ENCODE peak calls at places on chromosomes 12 and 14, in seven cellular contexts. I is tibial nerve; L is heart right ventricle; C is GM23338; V is OCI-LY7; O is CD8-positive, alpha-beta T cell; E is hepatocyte. Q is an unnamed sample.
A peak's percentile ranks its signal among the peaks of the same experiment; 100 is the strongest.

GRCh38 chr12:49933793-49934192 is 16.7 kb upstream of the AQP2 start:
- DNase-seq in E (no peak), C (no peak), V (no peak), L (no peak), O (no peak), I (no peak), Q (no peak)

GRCh38 chr12:46358325-46358700 is 14.3 kb downstream of the SLC38A2 start:
- DNase-seq in V (no peak), C (no peak), E (no peak), L (no peak), O (no peak), I (no peak), Q (no peak)

GRCh38 chr12:132593521-132593920 is 16.9 kb downstream of the LRCOL1 start:
- DNase-seq in L (no peak), O (no peak), E (no peak), V (no peak), I (no peak), C (no peak), Q (no peak)

GRCh38 chr12:51401020-51401419 is 9.8 kb upstream of the GALNT6 start:
- DNase-seq in E (no peak), C (no peak), L (no peak), O (no peak), V (no peak), I (no peak), Q (no peak)

GRCh38 chr12:28253175-28253641 is 63.0 kb downstream of the CCDC91 start:
- DNase-seq in I (no peak), C (no peak), V (no peak), L (no peak), O (no peak), E (no peak), Q (no peak)

GRCh38 chr12:57815177-57816000 is 3.1 kb downstream of the AVIL start:
- DNase-seq in I (no peak), O (no peak), V (no peak), C (peak; percentile 90), E (no peak), L (no peak), Q (no peak)

GRCh38 chr12:5391638-5392037 is 40.3 kb upstream of the NTF3 start:
- DNase-seq in V (no peak), L (no peak), E (peak; percentile 44), I (no peak), O (no peak), C (no peak), Q (no peak)

GRCh38 chr14:22560638-22561365 is 28.2 kb downstream of the DAD1 start:
- DNase-seq in I (no peak), V (no peak), O (no peak), C (no peak), E (peak; percentile 77), L (no peak), Q (no peak)

GRCh38 chr14:89041245-89041585 is 216.8 kb downstream of the TTC8 start:
- DNase-seq in E (peak; percentile 78), L (no peak), O (no peak), C (no peak), V (no peak), I (no peak), Q (peak; percentile 24)

GRCh38 chr12:106629797-106630669 is 47.2 kb downstream of the RFX4 start:
- DNase-seq in I (no peak), V (no peak), L (no peak), C (no peak), O (no peak), E (no peak), Q (no peak)

GRCh38 chr14:104665092-104665662 is 24.2 kb upstream of the INF2 start:
- DNase-seq in E (no peak), O (no peak), C (no peak), L (no peak), V (no peak), I (no peak), Q (no peak)

GRCh38 chr12:57093412-57094193 is 4.7 kb downstream of the NAB2 start:
- DNase-seq in E (peak; percentile 77), O (peak; percentile 75), I (peak; percentile 72), V (peak; percentile 55), L (peak; percentile 86), C (peak; percentile 81), Q (peak; percentile 94)

GRCh38 chr12:116161588-116161987 is 115.9 kb downstream of the MED13L start:
- DNase-seq in O (no peak), E (no peak), V (no peak), I (no peak), C (no peak), L (no peak), Q (no peak)

GRCh38 chr14:32933943-32934890 is 4.5 kb upstream of the NPAS3 start:
- DNase-seq in I (no peak), C (peak; percentile 53), L (no peak), E (peak; percentile 45), O (no peak), V (no peak), Q (no peak)

GRCh38 chr12:127911289-127911688 is 355.7 kb upstream of the TMEM132C start:
- DNase-seq in L (no peak), O (no peak), E (no peak), I (no peak), C (no peak), V (no peak), Q (no peak)

GRCh38 chr12:713281-713875 is 39.0 kb upstream of the WNK1 start:
- DNase-seq in E (no peak), O (no peak), C (peak; percentile 30), I (no peak), L (no peak), V (no peak), Q (no peak)

GRCh38 chr12:88726806-88727722 is 146.8 kb upstream of the KITLG start:
- DNase-seq in C (no peak), O (no peak), E (no peak), I (no peak), L (no peak), V (no peak), Q (no peak)

GRCh38 chr14:91879196-91879595 is 11.9 kb upstream of the TC2N start:
- DNase-seq in I (no peak), O (no peak), C (no peak), E (no peak), L (no peak), V (no peak), Q (no peak)

GRCh38 chr12:3741882-3742672 is 10.8 kb downstream of the CRACR2A start:
- DNase-seq in L (no peak), C (no peak), V (no peak), O (no peak), E (no peak), I (no peak), Q (no peak)

GRCh38 chr14:95361373-95362179 is 41.9 kb upstream of the CLMN start:
- DNase-seq in L (peak; percentile 34), C (peak; percentile 94), E (peak; percentile 52), V (peak; percentile 55), I (no peak), O (peak; percentile 15), Q (no peak)

GRCh38 chr12:47805417-47805816 is 14.3 kb downstream of the HDAC7 start:
- DNase-seq in E (no peak), C (no peak), V (no peak), I (no peak), O (no peak), L (no peak), Q (peak; percentile 79)

GRCh38 chr12:103273645-103274044 is 222.1 kb downstream of the C12orf42 start:
- DNase-seq in L (no peak), E (peak; percentile 55), O (no peak), C (no peak), V (no peak), I (no peak), Q (no peak)

GRCh38 chr14:51744372-51745150 is 92.9 kb downstream of the FRMD6 start:
- DNase-seq in E (no peak), C (no peak), V (no peak), O (no peak), L (no peak), I (no peak), Q (no peak)

GRCh38 chr14:36055681-36056225 is 120.8 kb downstream of the PTCSC3 start:
- DNase-seq in V (no peak), L (no peak), O (no peak), E (no peak), I (no peak), C (no peak), Q (no peak)

GRCh38 chr12:130463259-130463658 is 125.6 kb downstream of the PIWIL1 start:
- DNase-seq in I (no peak), L (no peak), V (no peak), O (no peak), E (no peak), C (no peak), Q (no peak)

GRCh38 chr12:120356567-120357030 is 12.4 kb downstream of the MSI1 start:
- DNase-seq in I (peak; percentile 28), L (peak; percentile 75), C (peak; percentile 78), E (peak; percentile 90), O (peak; percentile 75), V (peak; percentile 62), Q (peak; percentile 76)
- H3K4me3 ChIP-seq in I (no peak overlapping the region), L (no peak overlapping the region), C (no peak overlapping the region), E (no peak overlapping the region), O (no peak overlapping the region), V (no peak overlapping the region), Q (no peak overlapping the region)

GRCh38 chr12:108911915-108912314 is 32.0 kb downstream of the DAO start:
- DNase-seq in V (no peak), I (no peak), O (no peak), C (no peak), L (no peak), E (peak; percentile 38), Q (no peak)
- H3K27ac ChIP-seq in V (no peak overlapping the region), I (no peak overlapping the region), O (no peak overlapping the region), C (no peak overlapping the region), L (no peak overlapping the region), E (no peak overlapping the region), Q (no peak overlapping the region)

DNA sequence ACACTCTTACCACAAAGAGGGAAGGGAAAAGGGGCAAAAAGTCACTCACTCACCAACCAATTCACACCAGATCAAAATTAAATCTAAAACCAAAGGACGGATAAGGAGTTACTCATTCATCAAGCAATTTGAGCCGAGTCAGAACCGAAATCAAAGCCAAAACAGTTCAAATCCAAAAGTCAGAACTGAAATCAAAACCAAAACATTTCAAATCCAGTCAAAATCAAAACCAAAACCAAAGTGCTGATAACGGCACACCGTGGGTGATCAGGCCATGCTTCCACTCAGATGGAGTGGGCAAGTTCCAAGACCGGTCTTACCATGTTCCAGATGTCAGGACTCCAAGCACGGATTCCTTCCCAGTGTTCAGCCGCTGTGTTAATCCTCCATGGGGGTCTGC is 139.5 kb downstream of the SLC38A6 start:
- DNase-seq in L (no peak), E (no peak), V (no peak), C (no peak), I (no peak), O (no peak), Q (no peak)
- H3K4me3 ChIP-seq in L (no peak overlapping the region), E (no peak overlapping the region), V (no peak overlapping the region), C (no peak overlapping the region), I (no peak overlapping the region), O (no peak overlapping the region), Q (no peak overlapping the region)

DNA sequence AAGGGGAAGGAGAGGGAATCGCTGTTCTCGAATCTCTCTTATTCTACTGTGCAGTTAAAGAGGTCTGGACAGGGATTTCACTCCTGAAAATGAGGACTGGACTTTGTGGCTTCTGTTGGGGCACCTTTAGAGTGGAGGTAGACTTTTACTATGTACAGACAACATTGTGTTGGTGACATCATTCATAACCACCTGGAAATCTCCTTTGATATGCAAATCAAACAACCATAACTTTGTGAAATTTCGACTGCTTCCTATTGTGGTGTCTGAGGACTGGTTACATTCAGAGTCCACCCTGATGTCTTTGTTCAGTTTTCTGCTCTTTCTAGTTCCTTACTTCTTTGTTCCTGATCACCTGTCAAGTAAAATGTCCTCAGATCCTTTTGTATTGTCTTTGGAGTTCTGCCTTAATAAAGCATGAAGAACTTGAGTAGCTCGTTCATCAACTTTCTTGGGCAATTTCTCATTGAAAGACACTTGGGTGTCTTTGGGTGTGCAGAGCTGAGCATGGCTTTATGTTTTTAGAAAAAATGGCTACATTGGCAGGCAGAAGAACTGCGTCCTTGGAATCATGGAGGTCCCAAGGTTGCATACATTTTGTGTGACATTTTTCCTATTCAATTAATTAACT is 29.8 kb downstream of the LRRK2 start:
- DNase-seq in I (no peak), L (no peak), V (peak; percentile 51), C (no peak), E (no peak), O (no peak), Q (no peak)
- H3K27ac ChIP-seq in I (no peak overlapping the region), L (no peak overlapping the region), V (peak overlapping the region; percentile 37), C (no peak overlapping the region), E (no peak overlapping the region), O (no peak overlapping the region), Q (no peak overlapping the region)